ENCODE peak calls at places on chromosomes 5 and 9, in seven cellular contexts. One of them, this sample, is unnamed.

GRCh38 chr9:392103-392502 is 177.4 kb downstream of the DOCK8 start:
- DNase-seq in SJSA1: no peak
- DNase-seq in thyroid gland: no peak
- DNase-seq in neural progenitor cell: peak; percentile 8
- DNase-seq in breast epithelium: no peak
- DNase-seq in heart right ventricle: no peak
- DNase-seq in heart left ventricle: no peak
- DNase-seq in this sample: no peak

GRCh38 chr9:134375430-134376385 is 49.5 kb downstream of the RXRA start:
- DNase-seq in SJSA1: no peak
- DNase-seq in thyroid gland: peak; percentile 54
- DNase-seq in neural progenitor cell: peak; percentile 42
- DNase-seq in breast epithelium: no peak
- DNase-seq in heart right ventricle: peak; percentile 59
- DNase-seq in heart left ventricle: peak; percentile 71
- DNase-seq in this sample: peak; percentile 36

GRCh38 chr5:132419517-132420468 is 50.3 kb downstream of the SLC22A5 start:
- DNase-seq in SJSA1: peak; percentile 91
- DNase-seq in thyroid gland: peak; percentile 96
- DNase-seq in neural progenitor cell: peak; percentile 84
- DNase-seq in breast epithelium: peak; percentile 72
- DNase-seq in heart right ventricle: peak; percentile 78
- DNase-seq in heart left ventricle: peak; percentile 74
- DNase-seq in this sample: peak; percentile 86

GRCh38 chr5:148720257-148720656 is 65.9 kb upstream of the HTR4 start:
- DNase-seq in SJSA1: no peak
- DNase-seq in thyroid gland: no peak
- DNase-seq in neural progenitor cell: no peak
- DNase-seq in breast epithelium: no peak
- DNase-seq in heart right ventricle: no peak
- DNase-seq in heart left ventricle: no peak
- DNase-seq in this sample: no peak

GRCh38 chr5:5364932-5365331 is 57.5 kb upstream of the ICE1 start:
- DNase-seq in SJSA1: no peak
- DNase-seq in thyroid gland: no peak
- DNase-seq in neural progenitor cell: no peak
- DNase-seq in breast epithelium: no peak
- DNase-seq in heart right ventricle: no peak
- DNase-seq in heart left ventricle: no peak
- DNase-seq in this sample: no peak

GRCh38 chr9:130472184-130472705 is 27.5 kb downstream of the ASS1 start:
- DNase-seq in SJSA1: no peak
- DNase-seq in thyroid gland: no peak
- DNase-seq in neural progenitor cell: no peak
- DNase-seq in breast epithelium: no peak
- DNase-seq in heart right ventricle: no peak
- DNase-seq in heart left ventricle: no peak
- DNase-seq in this sample: no peak

GRCh38 chr5:137563646-137564474 is 64.7 kb upstream of the SPOCK1 start:
- DNase-seq in SJSA1: no peak
- DNase-seq in thyroid gland: peak; percentile 3
- DNase-seq in neural progenitor cell: no peak
- DNase-seq in breast epithelium: no peak
- DNase-seq in heart right ventricle: no peak
- DNase-seq in heart left ventricle: peak; percentile 33
- DNase-seq in this sample: peak; percentile 97

GRCh38 chr5:124022966-124023365 is 511.0 kb downstream of the CSNK1G3 start:
- DNase-seq in SJSA1: no peak
- DNase-seq in thyroid gland: no peak
- DNase-seq in neural progenitor cell: no peak
- DNase-seq in breast epithelium: no peak
- DNase-seq in heart right ventricle: no peak
- DNase-seq in heart left ventricle: no peak
- DNase-seq in this sample: no peak

GRCh38 chr5:112917453-112918005 is 4.5 kb downstream of the REEP5 start:
- DNase-seq in SJSA1: no peak
- DNase-seq in thyroid gland: no peak
- DNase-seq in neural progenitor cell: peak; percentile 12
- DNase-seq in breast epithelium: no peak
- DNase-seq in heart right ventricle: no peak
- DNase-seq in heart left ventricle: no peak
- DNase-seq in this sample: peak; percentile 23

GRCh38 chr9:22026696-22027095 is 17.6 kb upstream of the CDKN2B start:
- DNase-seq in SJSA1: no peak
- DNase-seq in thyroid gland: no peak
- DNase-seq in neural progenitor cell: no peak
- DNase-seq in breast epithelium: no peak
- DNase-seq in heart right ventricle: no peak
- DNase-seq in heart left ventricle: no peak
- DNase-seq in this sample: no peak

GRCh38 chr5:4018007-4018406 is 422.4 kb downstream of the IRX1 start:
- DNase-seq in SJSA1: no peak
- DNase-seq in thyroid gland: no peak
- DNase-seq in neural progenitor cell: no peak
- DNase-seq in breast epithelium: no peak
- DNase-seq in heart right ventricle: no peak
- DNase-seq in heart left ventricle: no peak
- DNase-seq in this sample: no peak

GRCh38 chr9:131656356-131657030 is 83.4 kb downstream of the RAPGEF1 start:
- DNase-seq in SJSA1: no peak
- DNase-seq in thyroid gland: peak; percentile 47
- DNase-seq in neural progenitor cell: no peak
- DNase-seq in breast epithelium: no peak
- DNase-seq in heart right ventricle: peak; percentile 66
- DNase-seq in heart left ventricle: peak; percentile 79
- DNase-seq in this sample: no peak

GRCh38 chr9:111728143-111728542 is 66.6 kb downstream of the SHOC1 start:
- DNase-seq in SJSA1: no peak
- DNase-seq in thyroid gland: no peak
- DNase-seq in neural progenitor cell: no peak
- DNase-seq in breast epithelium: no peak
- DNase-seq in heart right ventricle: no peak
- DNase-seq in heart left ventricle: no peak
- DNase-seq in this sample: no peak

GRCh38 chr5:111997308-111998159 is 240.5 kb upstream of the NREP start:
- DNase-seq in SJSA1: peak; percentile 88
- DNase-seq in thyroid gland: no peak
- DNase-seq in neural progenitor cell: no peak
- DNase-seq in breast epithelium: no peak
- DNase-seq in heart right ventricle: peak; percentile 5
- DNase-seq in heart left ventricle: no peak
- DNase-seq in this sample: no peak

GRCh38 chr5:115297043-115297442 is 589 bp upstream of the CCDC112 start:
- DNase-seq in SJSA1: peak; percentile 14
- DNase-seq in thyroid gland: no peak
- DNase-seq in neural progenitor cell: peak; percentile 4
- DNase-seq in breast epithelium: no peak
- DNase-seq in heart right ventricle: no peak
- DNase-seq in heart left ventricle: no peak
- DNase-seq in this sample: peak; percentile 42

GRCh38 chr9:111752455-111752854 is 42.3 kb downstream of the SHOC1 start:
- DNase-seq in SJSA1: no peak
- DNase-seq in thyroid gland: no peak
- DNase-seq in neural progenitor cell: no peak
- DNase-seq in breast epithelium: no peak
- DNase-seq in heart right ventricle: no peak
- DNase-seq in heart left ventricle: no peak
- DNase-seq in this sample: peak; percentile 13

GRCh38 chr5:68041293-68041692 is 174.3 kb upstream of the PIK3R1 start:
- DNase-seq in SJSA1: no peak
- DNase-seq in thyroid gland: peak; percentile 6
- DNase-seq in neural progenitor cell: no peak
- DNase-seq in breast epithelium: no peak
- DNase-seq in heart right ventricle: peak; percentile 18
- DNase-seq in heart left ventricle: peak; percentile 50
- DNase-seq in this sample: no peak

GRCh38 chr5:144187699-144188294 is 17.1 kb downstream of the KCTD16 start:
- DNase-seq in SJSA1: peak; percentile 86
- DNase-seq in thyroid gland: peak; percentile 53
- DNase-seq in neural progenitor cell: no peak
- DNase-seq in breast epithelium: peak; percentile 54
- DNase-seq in heart right ventricle: peak; percentile 17
- DNase-seq in heart left ventricle: peak; percentile 36
- DNase-seq in this sample: peak; percentile 95

GRCh38 chr9:7510209-7510608 is 289.4 kb downstream of the DMAC1 start:
- DNase-seq in SJSA1: no peak
- DNase-seq in thyroid gland: no peak
- DNase-seq in neural progenitor cell: no peak
- DNase-seq in breast epithelium: no peak
- DNase-seq in heart right ventricle: no peak
- DNase-seq in heart left ventricle: no peak
- DNase-seq in this sample: no peak
- H3K27ac ChIP-seq in SJSA1: no peak overlapping the region
- H3K27ac ChIP-seq in thyroid gland: no peak overlapping the region
- H3K27ac ChIP-seq in neural progenitor cell: no peak overlapping the region
- H3K27ac ChIP-seq in breast epithelium: no peak overlapping the region
- H3K27ac ChIP-seq in heart right ventricle: no peak overlapping the region
- H3K27ac ChIP-seq in heart left ventricle: peak overlapping the region; percentile 50
- H3K27ac ChIP-seq in this sample: no peak overlapping the region

GRCh38 chr9:128121924-128122808 is 5.4 kb downstream of the PTGES2 start:
- DNase-seq in SJSA1: no peak
- DNase-seq in thyroid gland: no peak
- DNase-seq in neural progenitor cell: no peak
- DNase-seq in breast epithelium: no peak
- DNase-seq in heart right ventricle: no peak
- DNase-seq in heart left ventricle: peak; percentile 20
- DNase-seq in this sample: no peak
- H3K27ac ChIP-seq in SJSA1: no peak overlapping the region
- H3K27ac ChIP-seq in thyroid gland: no peak overlapping the region
- H3K27ac ChIP-seq in neural progenitor cell: no peak overlapping the region
- H3K27ac ChIP-seq in breast epithelium: no peak overlapping the region
- H3K27ac ChIP-seq in heart right ventricle: no peak overlapping the region
- H3K27ac ChIP-seq in heart left ventricle: no peak overlapping the region
- H3K27ac ChIP-seq in this sample: no peak overlapping the region

GRCh38 chr9:89442501-89442978 is 55.4 kb downstream of the SEMA4D start:
- DNase-seq in SJSA1: peak; percentile 16
- DNase-seq in thyroid gland: no peak
- DNase-seq in neural progenitor cell: no peak
- DNase-seq in breast epithelium: no peak
- DNase-seq in heart right ventricle: no peak
- DNase-seq in heart left ventricle: no peak
- DNase-seq in this sample: no peak
- H3K27ac ChIP-seq in SJSA1: no peak overlapping the region
- H3K27ac ChIP-seq in thyroid gland: no peak overlapping the region
- H3K27ac ChIP-seq in neural progenitor cell: no peak overlapping the region
- H3K27ac ChIP-seq in breast epithelium: no peak overlapping the region
- H3K27ac ChIP-seq in heart right ventricle: no peak overlapping the region
- H3K27ac ChIP-seq in heart left ventricle: no peak overlapping the region
- H3K27ac ChIP-seq in this sample: no peak overlapping the region

GRCh38 chr5:103895738-103896137 is 333.1 kb upstream of the NUDT12 start:
- DNase-seq in SJSA1: no peak
- DNase-seq in thyroid gland: no peak
- DNase-seq in neural progenitor cell: no peak
- DNase-seq in breast epithelium: no peak
- DNase-seq in heart right ventricle: no peak
- DNase-seq in heart left ventricle: no peak
- DNase-seq in this sample: no peak

GRCh38 chr5:103896593-103896992 is 334.0 kb upstream of the NUDT12 start:
- DNase-seq in SJSA1: no peak
- DNase-seq in thyroid gland: no peak
- DNase-seq in neural progenitor cell: no peak
- DNase-seq in breast epithelium: no peak
- DNase-seq in heart right ventricle: no peak
- DNase-seq in heart left ventricle: no peak
- DNase-seq in this sample: no peak

GRCh38 chr5:103891151-103891550 is 328.6 kb upstream of the NUDT12 start:
- DNase-seq in SJSA1: no peak
- DNase-seq in thyroid gland: no peak
- DNase-seq in neural progenitor cell: no peak
- DNase-seq in breast epithelium: no peak
- DNase-seq in heart right ventricle: no peak
- DNase-seq in heart left ventricle: no peak
- DNase-seq in this sample: no peak

GRCh38 chr5:103890313-103890712 is 327.7 kb upstream of the NUDT12 start:
- DNase-seq in SJSA1: no peak
- DNase-seq in thyroid gland: no peak
- DNase-seq in neural progenitor cell: no peak
- DNase-seq in breast epithelium: no peak
- DNase-seq in heart right ventricle: no peak
- DNase-seq in heart left ventricle: no peak
- DNase-seq in this sample: no peak

DNA sequence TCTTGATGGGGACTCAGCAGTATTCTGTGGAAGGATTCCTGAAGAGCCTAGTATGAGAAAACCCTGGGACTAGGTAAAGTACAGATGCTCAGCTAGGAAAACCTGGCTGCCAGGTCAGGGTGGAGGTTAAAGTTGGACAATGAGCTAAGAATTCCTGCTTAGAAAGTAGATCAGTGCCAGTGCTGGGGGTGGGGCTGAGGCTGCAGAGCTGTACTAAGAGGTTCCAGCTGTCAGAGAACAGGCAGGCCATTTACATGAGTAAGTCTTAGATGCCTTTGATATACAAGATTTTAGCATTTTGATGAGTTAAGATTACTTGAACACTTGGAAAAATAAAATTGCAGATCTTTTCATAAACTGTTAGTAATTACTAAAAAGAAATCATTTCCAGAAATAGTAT is 332.3 kb upstream of the NUDT12 start:
- DNase-seq in SJSA1: no peak
- DNase-seq in thyroid gland: peak; percentile 4
- DNase-seq in neural progenitor cell: peak; percentile 63
- DNase-seq in breast epithelium: no peak
- DNase-seq in heart right ventricle: no peak
- DNase-seq in heart left ventricle: no peak
- DNase-seq in this sample: no peak
- H3K27ac ChIP-seq in SJSA1: no peak overlapping the region
- H3K27ac ChIP-seq in thyroid gland: no peak overlapping the region
- H3K27ac ChIP-seq in neural progenitor cell: no peak overlapping the region
- H3K27ac ChIP-seq in breast epithelium: no peak overlapping the region
- H3K27ac ChIP-seq in heart right ventricle: no peak overlapping the region
- H3K27ac ChIP-seq in heart left ventricle: no peak overlapping the region
- H3K27ac ChIP-seq in this sample: no peak overlapping the region

DNA sequence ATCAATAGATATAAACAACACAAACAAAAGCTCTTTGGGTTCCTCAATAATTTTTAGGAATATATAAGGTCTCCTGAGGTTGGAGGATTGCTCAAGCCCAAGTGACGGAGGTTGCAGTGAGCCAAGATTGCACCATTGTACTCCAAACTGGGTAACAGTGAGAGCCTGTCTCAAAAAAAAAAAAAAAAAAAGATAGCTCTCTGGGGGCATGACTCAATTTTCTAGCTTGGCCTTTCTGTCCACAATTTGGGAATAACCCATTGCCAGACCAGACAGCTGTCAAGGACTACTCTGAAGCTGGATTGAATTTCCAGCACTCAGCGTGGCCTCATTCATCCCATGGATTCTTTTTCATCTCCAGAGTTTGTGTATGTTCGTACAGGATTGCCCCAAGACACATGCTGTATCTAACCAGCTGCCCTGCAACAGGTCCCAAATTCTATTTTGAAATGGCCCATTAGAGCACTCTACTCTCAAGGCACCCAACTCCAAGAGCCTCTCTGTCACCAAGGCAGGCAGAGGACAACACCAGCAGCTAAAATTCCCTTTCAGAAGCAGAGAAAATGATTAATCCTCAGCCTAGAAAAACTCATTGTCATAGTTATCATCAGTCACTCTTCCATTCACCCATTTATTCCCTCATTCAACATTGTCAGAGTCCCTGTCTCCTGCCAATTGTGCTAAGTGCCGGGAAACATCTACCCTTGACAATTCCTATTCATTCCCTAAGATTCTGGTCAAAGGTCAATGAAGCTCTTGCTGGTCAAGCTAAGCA is 8.7 kb downstream of the FAM193B start:
- DNase-seq in SJSA1: no peak
- DNase-seq in thyroid gland: no peak
- DNase-seq in neural progenitor cell: no peak
- DNase-seq in breast epithelium: no peak
- DNase-seq in heart right ventricle: peak; percentile 65
- DNase-seq in heart left ventricle: peak; percentile 61
- DNase-seq in this sample: peak; percentile 96
- H3K27ac ChIP-seq in SJSA1: peak overlapping the region; percentile 0
- H3K27ac ChIP-seq in thyroid gland: peak overlapping the region; percentile 67
- H3K27ac ChIP-seq in neural progenitor cell: no peak overlapping the region
- H3K27ac ChIP-seq in breast epithelium: peak overlapping the region; percentile 80
- H3K27ac ChIP-seq in heart right ventricle: peak overlapping the region; percentile 88
- H3K27ac ChIP-seq in heart left ventricle: peak overlapping the region; percentile 50
- H3K27ac ChIP-seq in this sample: peak overlapping the region; percentile 37

This sample was measured in cardiac muscle cell.